ENCODE peak calls at places on chromosomes 6 and 20, in five cellular contexts. One of them, this sample, is unnamed.

GRCh38 chr20:17771206-17772004 is 71.6 kb downstream of the BANF2 start:
- DNase-seq in tibial nerve: no peak
- DNase-seq in activated CD4-positive, alpha-beta T cell treated with anti-CD3 and anti-CD28 coated beads for 24 hours: no peak
- DNase-seq in SW 1271: no peak
- DNase-seq in activated naive CD4-positive, alpha-beta T cell: no peak
- DNase-seq in this sample: no peak

GRCh38 chr6:98947411-98948292 is at the start of gene FBXL4:
- DNase-seq in tibial nerve: peak
- DNase-seq in activated CD4-positive, alpha-beta T cell treated with anti-CD3 and anti-CD28 coated beads for 24 hours: peak
- DNase-seq in SW 1271: peak
- DNase-seq in activated naive CD4-positive, alpha-beta T cell: peak
- DNase-seq in this sample: peak

GRCh38 chr6:108423982-108424695 is 129.3 kb downstream of the AFG1L start:
- DNase-seq in tibial nerve: no peak
- DNase-seq in activated CD4-positive, alpha-beta T cell treated with anti-CD3 and anti-CD28 coated beads for 24 hours: no peak
- DNase-seq in SW 1271: no peak
- DNase-seq in activated naive CD4-positive, alpha-beta T cell: no peak
- DNase-seq in this sample: no peak

GRCh38 chr6:136123464-136123863 is 126.6 kb downstream of the MTFR2 start:
- DNase-seq in tibial nerve: no peak
- DNase-seq in activated CD4-positive, alpha-beta T cell treated with anti-CD3 and anti-CD28 coated beads for 24 hours: no peak
- DNase-seq in SW 1271: no peak
- DNase-seq in activated naive CD4-positive, alpha-beta T cell: no peak
- DNase-seq in this sample: no peak

GRCh38 chr6:148840256-148840655 is 93.4 kb downstream of the UST start:
- DNase-seq in tibial nerve: no peak
- DNase-seq in activated CD4-positive, alpha-beta T cell treated with anti-CD3 and anti-CD28 coated beads for 24 hours: no peak
- DNase-seq in SW 1271: no peak
- DNase-seq in activated naive CD4-positive, alpha-beta T cell: no peak
- DNase-seq in this sample: no peak

GRCh38 chr20:16004108-16004854 is 569.0 kb downstream of the KIF16B start:
- DNase-seq in tibial nerve: no peak
- DNase-seq in activated CD4-positive, alpha-beta T cell treated with anti-CD3 and anti-CD28 coated beads for 24 hours: no peak
- DNase-seq in SW 1271: no peak
- DNase-seq in activated naive CD4-positive, alpha-beta T cell: no peak
- DNase-seq in this sample: no peak

GRCh38 chr6:90044833-90045337 is 150.6 kb downstream of the GJA10 start:
- DNase-seq in tibial nerve: no peak
- DNase-seq in activated CD4-positive, alpha-beta T cell treated with anti-CD3 and anti-CD28 coated beads for 24 hours: no peak
- DNase-seq in SW 1271: no peak
- DNase-seq in activated naive CD4-positive, alpha-beta T cell: no peak
- DNase-seq in this sample: no peak

GRCh38 chr6:104606361-104606760 is 253.4 kb downstream of the HACE1 start:
- DNase-seq in tibial nerve: no peak
- DNase-seq in activated CD4-positive, alpha-beta T cell treated with anti-CD3 and anti-CD28 coated beads for 24 hours: no peak
- DNase-seq in SW 1271: no peak
- DNase-seq in activated naive CD4-positive, alpha-beta T cell: no peak
- DNase-seq in this sample: no peak

GRCh38 chr6:56356431-56356830 is 109.1 kb upstream of the COL21A1 start:
- DNase-seq in tibial nerve: no peak
- DNase-seq in activated CD4-positive, alpha-beta T cell treated with anti-CD3 and anti-CD28 coated beads for 24 hours: no peak
- DNase-seq in SW 1271: no peak
- DNase-seq in activated naive CD4-positive, alpha-beta T cell: no peak
- DNase-seq in this sample: no peak

This sample was measured in tibial artery.